ENCODE peak calls at places on chromosomes 2 and 18, in eight cellular contexts. Y is AG08395; M is left cardiac atrium; E is astrocyte of the spinal cord; G is GM12892; Z is nucleus accumbens; W is iris pigment epithelial cell; F is stimulated activated CD8-positive, alpha-beta memory T cell treated with anti-CD3 and anti-CD28 coated beads, Interleukin-15, amount 100 ng/mL, for 24 hours. O is an unnamed sample.

GRCh38 chr18:53819671-53820070 is 404.8 kb downstream of the MBD2 start:
- DNase-seq in Y (no peak), M (no peak), E (no peak), G (no peak), Z (no peak), W (no peak), F (no peak), O (no peak)

GRCh38 chr2:227415538-227416424 is 28.0 kb upstream of the SCYGR1 start:
- DNase-seq in Y (peak), M (peak), E (peak), G (no peak), Z (no peak), W (peak), F (no peak), O (no peak)

GRCh38 chr2:44324971-44325426 is 36.3 kb downstream of the PREPL start:
- DNase-seq in Y (peak), M (peak), E (peak), G (no peak), Z (no peak), W (peak), F (no peak), O (no peak)

GRCh38 chr2:241612156-241613017 is 24.6 kb downstream of the THAP4 start:
- DNase-seq in Y (peak), M (no peak), E (no peak), G (no peak), Z (no peak), W (no peak), F (no peak), O (no peak)

GRCh38 chr2:121334581-121335293 is 49.7 kb upstream of the TFCP2L1 start:
- DNase-seq in Y (no peak), M (no peak), E (no peak), G (no peak), Z (no peak), W (no peak), F (no peak), O (no peak)

GRCh38 chr2:174771631-174772491 is 7.6 kb upstream of the CHRNA1 start:
- DNase-seq in Y (peak), M (peak), E (peak), G (peak), Z (peak), W (peak), F (no peak), O (peak)

GRCh38 chr2:128260239-128261138 is 58.2 kb downstream of the HS6ST1 start:
- DNase-seq in Y (peak), M (peak), E (peak), G (no peak), Z (peak), W (peak), F (no peak), O (peak)

GRCh38 chr18:8988262-8988871 is 114.1 kb upstream of the NDUFV2 start:
- DNase-seq in Y (peak), M (peak), E (peak), G (peak), Z (peak), W (peak), F (peak), O (peak)

GRCh38 chr2:158670292-158670691 is 124.8 kb upstream of the DAPL1 start:
- DNase-seq in Y (no peak), M (no peak), E (no peak), G (no peak), Z (no peak), W (no peak), F (no peak), O (no peak)

GRCh38 chr2:20595439-20596192 is 55.3 kb downstream of the HS1BP3 start:
- DNase-seq in Y (no peak), M (peak), E (peak), G (peak), Z (no peak), W (peak), F (no peak), O (no peak)

GRCh38 chr2:239113592-239113991 is 265.7 kb downstream of the TWIST2 start:
- DNase-seq in Y (no peak), M (no peak), E (no peak), G (no peak), Z (no peak), W (no peak), F (no peak), O (no peak)

GRCh38 chr18:79872852-79873444 is 75.2 kb downstream of the KCNG2 start:
- DNase-seq in Y (no peak), M (no peak), E (no peak), G (no peak), Z (no peak), W (no peak), F (no peak), O (no peak)

GRCh38 chr2:156340818-156341481 is 8.4 kb upstream of the NR4A2 start:
- DNase-seq in Y (no peak), M (no peak), E (no peak), G (no peak), Z (no peak), W (peak), F (no peak), O (no peak)

GRCh38 chr2:228688007-228688645 is 506.6 kb upstream of the SPHKAP start:
- DNase-seq in Y (peak), M (no peak), E (peak), G (no peak), Z (no peak), W (peak), F (no peak), O (no peak)

GRCh38 chr18:3060667-3061580 is 48.0 kb upstream of the LPIN2 start:
- DNase-seq in Y (no peak), M (peak), E (no peak), G (no peak), Z (no peak), W (no peak), F (no peak), O (no peak)

GRCh38 chr2:188367164-188367563 is 75.5 kb downstream of the GULP1 start:
- DNase-seq in Y (no peak), M (no peak), E (no peak), G (no peak), Z (no peak), W (no peak), F (no peak), O (no peak)

GRCh38 chr18:49177071-49177470 is 226.3 kb upstream of the SMAD7 start:
- DNase-seq in Y (no peak), M (no peak), E (no peak), G (no peak), Z (no peak), W (no peak), F (no peak), O (no peak)

GRCh38 chr2:232328038-232328435 is 50.5 kb upstream of the ALPP start:
- DNase-seq in Y (no peak), M (peak), E (no peak), G (no peak), Z (no peak), W (no peak), F (no peak), O (no peak)

GRCh38 chr2:86062043-86062442 is 43.6 kb downstream of the POLR1A start:
- DNase-seq in Y (peak), M (no peak), E (peak), G (no peak), Z (no peak), W (peak), F (no peak), O (no peak)

GRCh38 chr2:76008001-76008702 is 297.4 kb upstream of the GCFC2 start:
- DNase-seq in Y (no peak), M (no peak), E (no peak), G (no peak), Z (no peak), W (no peak), F (no peak), O (no peak)

GRCh38 chr2:42800461-42800962 is 8.1 kb upstream of the HAAO start:
- DNase-seq in Y (no peak), M (no peak), E (no peak), G (no peak), Z (no peak), W (no peak), F (no peak), O (no peak)

GRCh38 chr18:23671564-23671963 is 8.9 kb upstream of the ANKRD29 start:
- DNase-seq in Y (no peak), M (peak), E (no peak), G (no peak), Z (no peak), W (no peak), F (no peak), O (no peak)

GRCh38 chr2:135130751-135131150 is 78.7 kb downstream of the RAB3GAP1 start:
- DNase-seq in Y (no peak), M (no peak), E (no peak), G (no peak), Z (no peak), W (peak), F (no peak), O (no peak)

GRCh38 chr2:100257939-100258338 is 64.4 kb downstream of the LONRF2 start:
- DNase-seq in Y (peak), M (no peak), E (peak), G (no peak), Z (no peak), W (no peak), F (no peak), O (peak)

GRCh38 chr2:141611981-141612380 is 518.8 kb downstream of the LRP1B start:
- DNase-seq in Y (peak), M (no peak), E (peak), G (no peak), Z (no peak), W (peak), F (no peak), O (no peak)

GRCh38 chr2:30950339-30950738 is 143.1 kb upstream of the CAPN13 start:
- DNase-seq in Y (no peak), M (no peak), E (no peak), G (no peak), Z (no peak), W (no peak), F (no peak), O (no peak)

GRCh38 chr2:189566046-189566445 is 14.5 kb downstream of the SLC40A1 start:
- DNase-seq in Y (no peak), M (peak), E (peak), G (no peak), Z (no peak), W (no peak), F (no peak), O (no peak)

GRCh38 chr18:70419526-70419925 is 130.7 kb downstream of the SOCS6 start:
- DNase-seq in Y (peak), M (no peak), E (peak), G (no peak), Z (no peak), W (peak), F (no peak), O (no peak)

GRCh38 chr2:3571284-3571683 is 3.8 kb upstream of the RPS7 start:
- DNase-seq in Y (no peak), M (no peak), E (peak), G (no peak), Z (no peak), W (no peak), F (no peak), O (no peak)

GRCh38 chr2:9397201-9397600 is 26.1 kb downstream of the ITGB1BP1 start:
- DNase-seq in Y (no peak), M (no peak), E (no peak), G (no peak), Z (no peak), W (no peak), F (no peak), O (no peak)

GRCh38 chr18:52813637-52814416 is 473.8 kb downstream of the DCC start:
- DNase-seq in Y (no peak), M (no peak), E (no peak), G (no peak), Z (no peak), W (no peak), F (no peak), O (no peak)

GRCh38 chr2:178796079-178796677 is 11.0 kb downstream of the TTN start:
- DNase-seq in Y (peak), M (no peak), E (peak), G (no peak), Z (no peak), W (peak), F (no peak), O (peak)

GRCh38 chr18:30016179-30016578 is 1026.4 kb downstream of the DSC3 start:
- DNase-seq in Y (no peak), M (no peak), E (no peak), G (no peak), Z (no peak), W (peak), F (no peak), O (no peak)

GRCh38 chr2:126972272-126972626 is 73.6 kb downstream of the TEX51 start:
- DNase-seq in Y (no peak), M (no peak), E (no peak), G (no peak), Z (no peak), W (no peak), F (no peak), O (no peak)

GRCh38 chr18:9348079-9348671 is 13.6 kb downstream of the TWSG1 start:
- DNase-seq in Y (peak), M (no peak), E (peak), G (no peak), Z (no peak), W (peak), F (no peak), O (no peak)

GRCh38 chr2:658426-658825 is 18.8 kb downstream of the TMEM18 start:
- DNase-seq in Y (no peak), M (no peak), E (no peak), G (no peak), Z (no peak), W (no peak), F (no peak), O (no peak)